ENCODE peak calls at places on chromosomes 6 and 20, in eight cellular contexts. One of them, this sample, is unnamed. For H4K20me1, the result is how much of the 10 kb centered on the place peaks cover.

GRCh38 chr6:160882741-160883340 is 108.7 kb upstream of the MAP3K4 start:
- DNase-seq in GM23338: no peak
- DNase-seq in GM23248: peak
- DNase-seq in PC-3: no peak
- DNase-seq in OCI-LY7: no peak
- DNase-seq in neural progenitor cell: no peak
- DNase-seq in hepatocyte: no peak
- DNase-seq in HCT116: no peak
- DNase-seq in this sample: no peak

GRCh38 chr20:57244221-57244585 is 22.2 kb downstream of the BMP7 start:
- DNase-seq in GM23338: no peak
- DNase-seq in GM23248: peak
- DNase-seq in PC-3: no peak
- DNase-seq in OCI-LY7: no peak
- DNase-seq in neural progenitor cell: no peak
- DNase-seq in hepatocyte: no peak
- DNase-seq in HCT116: no peak
- DNase-seq in this sample: no peak

GRCh38 chr6:6581014-6581413 is 7.5 kb upstream of the LY86 start:
- DNase-seq in GM23338: no peak
- DNase-seq in GM23248: no peak
- DNase-seq in PC-3: no peak
- DNase-seq in OCI-LY7: no peak
- DNase-seq in neural progenitor cell: no peak
- DNase-seq in hepatocyte: no peak
- DNase-seq in HCT116: no peak
- DNase-seq in this sample: no peak

GRCh38 chr6:134071876-134072275 is 19.5 kb upstream of the SLC2A12 start:
- DNase-seq in GM23338: no peak
- DNase-seq in GM23248: no peak
- DNase-seq in PC-3: no peak
- DNase-seq in OCI-LY7: no peak
- DNase-seq in neural progenitor cell: no peak
- DNase-seq in hepatocyte: no peak
- DNase-seq in HCT116: no peak
- DNase-seq in this sample: no peak

GRCh38 chr6:90288404-90288803 is 8.2 kb downstream of the BACH2 start:
- DNase-seq in GM23338: peak
- DNase-seq in GM23248: peak
- DNase-seq in PC-3: peak
- DNase-seq in OCI-LY7: no peak
- DNase-seq in neural progenitor cell: peak
- DNase-seq in hepatocyte: peak
- DNase-seq in HCT116: no peak
- DNase-seq in this sample: no peak

GRCh38 chr6:131792091-131792496 is 15.7 kb upstream of the ENPP1 start:
- DNase-seq in GM23338: peak
- DNase-seq in GM23248: peak
- DNase-seq in PC-3: peak
- DNase-seq in OCI-LY7: no peak
- DNase-seq in neural progenitor cell: peak
- DNase-seq in hepatocyte: no peak
- DNase-seq in HCT116: no peak
- DNase-seq in this sample: no peak

GRCh38 chr20:36575066-36575743 is 1.8 kb downstream of the TGIF2 start:
- DNase-seq in GM23338: peak
- DNase-seq in GM23248: peak
- DNase-seq in PC-3: peak
- DNase-seq in OCI-LY7: peak
- DNase-seq in neural progenitor cell: peak
- DNase-seq in hepatocyte: peak
- DNase-seq in HCT116: no peak
- DNase-seq in this sample: no peak

GRCh38 chr6:1321715-1322114 is 9.8 kb downstream of the FOXQ1 start:
- DNase-seq in GM23338: no peak
- DNase-seq in GM23248: peak
- DNase-seq in PC-3: no peak
- DNase-seq in OCI-LY7: no peak
- DNase-seq in neural progenitor cell: no peak
- DNase-seq in hepatocyte: no peak
- DNase-seq in HCT116: no peak
- DNase-seq in this sample: no peak

GRCh38 chr6:129590408-129591022 is 119.5 kb downstream of the ARHGAP18 start:
- DNase-seq in GM23338: no peak
- DNase-seq in GM23248: peak
- DNase-seq in PC-3: peak
- DNase-seq in OCI-LY7: no peak
- DNase-seq in neural progenitor cell: no peak
- DNase-seq in hepatocyte: no peak
- DNase-seq in HCT116: no peak
- DNase-seq in this sample: no peak

GRCh38 chr6:130417951-130418350 is 52.1 kb downstream of the TMEM200A start:
- DNase-seq in GM23338: no peak
- DNase-seq in GM23248: peak
- DNase-seq in PC-3: peak
- DNase-seq in OCI-LY7: no peak
- DNase-seq in neural progenitor cell: no peak
- DNase-seq in hepatocyte: no peak
- DNase-seq in HCT116: no peak
- DNase-seq in this sample: no peak

GRCh38 chr6:3612341-3613041 is 139.0 kb downstream of the PXDC1 start:
- DNase-seq in GM23338: no peak
- DNase-seq in GM23248: peak
- DNase-seq in PC-3: peak
- DNase-seq in OCI-LY7: no peak
- DNase-seq in neural progenitor cell: no peak
- DNase-seq in hepatocyte: peak
- DNase-seq in HCT116: peak
- DNase-seq in this sample: no peak

GRCh38 chr6:4055420-4056041 is 23.4 kb downstream of the FAM217A start:
- DNase-seq in GM23338: no peak
- DNase-seq in GM23248: peak
- DNase-seq in PC-3: peak
- DNase-seq in OCI-LY7: peak
- DNase-seq in neural progenitor cell: no peak
- DNase-seq in hepatocyte: peak
- DNase-seq in HCT116: peak
- DNase-seq in this sample: peak

GRCh38 chr6:35148167-35148741 is 7.1 kb upstream of the TCP11 start:
- DNase-seq in GM23338: peak
- DNase-seq in GM23248: peak
- DNase-seq in PC-3: peak
- DNase-seq in OCI-LY7: no peak
- DNase-seq in neural progenitor cell: peak
- DNase-seq in hepatocyte: no peak
- DNase-seq in HCT116: no peak
- DNase-seq in this sample: no peak

GRCh38 chr6:133837801-133838349 is 51.0 kb upstream of the TCF21 start:
- DNase-seq in GM23338: peak
- DNase-seq in GM23248: peak
- DNase-seq in PC-3: peak
- DNase-seq in OCI-LY7: peak
- DNase-seq in neural progenitor cell: peak
- DNase-seq in hepatocyte: peak
- DNase-seq in HCT116: peak
- DNase-seq in this sample: peak

GRCh38 chr20:4087923-4088322 is 72.6 kb upstream of the RNF24 start:
- DNase-seq in GM23338: no peak
- DNase-seq in GM23248: peak
- DNase-seq in PC-3: peak
- DNase-seq in OCI-LY7: no peak
- DNase-seq in neural progenitor cell: no peak
- DNase-seq in hepatocyte: no peak
- DNase-seq in HCT116: no peak
- DNase-seq in this sample: no peak

GRCh38 chr6:47846752-47847151 is 64.9 kb downstream of the OPN5 start:
- DNase-seq in GM23338: no peak
- DNase-seq in GM23248: no peak
- DNase-seq in PC-3: no peak
- DNase-seq in OCI-LY7: no peak
- DNase-seq in neural progenitor cell: no peak
- DNase-seq in hepatocyte: no peak
- DNase-seq in HCT116: no peak
- DNase-seq in this sample: no peak

GRCh38 chr6:31717499-31718222 is 2.5 kb downstream of the LY6G6D start:
- DNase-seq in GM23338: peak
- DNase-seq in GM23248: no peak
- DNase-seq in PC-3: peak
- DNase-seq in OCI-LY7: no peak
- DNase-seq in neural progenitor cell: peak
- DNase-seq in hepatocyte: peak
- DNase-seq in HCT116: no peak
- DNase-seq in this sample: no peak

GRCh38 chr20:32400476-32400875 is 42.3 kb downstream of the ASXL1 start:
- DNase-seq in GM23338: no peak
- DNase-seq in GM23248: no peak
- DNase-seq in PC-3: no peak
- DNase-seq in OCI-LY7: no peak
- DNase-seq in neural progenitor cell: no peak
- DNase-seq in hepatocyte: no peak
- DNase-seq in HCT116: no peak
- DNase-seq in this sample: no peak

GRCh38 chr20:32406701-32407100 is 48.6 kb downstream of the ASXL1 start:
- DNase-seq in GM23338: no peak
- DNase-seq in GM23248: no peak
- DNase-seq in PC-3: no peak
- DNase-seq in OCI-LY7: no peak
- DNase-seq in neural progenitor cell: no peak
- DNase-seq in hepatocyte: no peak
- DNase-seq in HCT116: no peak
- DNase-seq in this sample: no peak

DNA sequence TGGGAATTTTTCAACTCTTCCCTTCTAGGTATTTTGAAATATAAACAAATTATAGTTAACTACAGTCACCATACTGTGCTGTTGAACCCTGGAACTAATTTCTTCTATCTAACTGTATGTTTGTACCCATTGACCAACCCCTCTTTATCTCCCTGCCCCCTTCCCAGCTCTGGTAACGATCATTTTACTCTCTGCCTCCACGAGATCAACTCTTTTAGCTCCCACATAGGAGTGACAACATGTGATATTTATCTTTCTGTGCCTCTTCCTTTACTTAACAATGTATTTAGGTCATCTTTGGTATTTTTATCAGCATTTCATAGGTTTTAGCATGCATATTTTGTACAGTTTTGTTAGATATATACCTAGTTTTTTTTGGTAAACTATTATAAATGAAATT is 45.9 kb downstream of the ASXL1 start:
- DNase-seq in GM23338: no peak
- DNase-seq in GM23248: no peak
- DNase-seq in PC-3: no peak
- DNase-seq in OCI-LY7: no peak
- DNase-seq in neural progenitor cell: no peak
- DNase-seq in hepatocyte: no peak
- DNase-seq in HCT116: no peak
- DNase-seq in this sample: no peak
- H4K20me1 ChIP-seq in GM23338: under half
- H4K20me1 ChIP-seq in GM23248: under half
- H4K20me1 ChIP-seq in PC-3: under half
- H4K20me1 ChIP-seq in OCI-LY7: under half
- H4K20me1 ChIP-seq in neural progenitor cell: under half
- H4K20me1 ChIP-seq in hepatocyte: under half
- H4K20me1 ChIP-seq in HCT116: under half
- H4K20me1 ChIP-seq in this sample: under half

DNA sequence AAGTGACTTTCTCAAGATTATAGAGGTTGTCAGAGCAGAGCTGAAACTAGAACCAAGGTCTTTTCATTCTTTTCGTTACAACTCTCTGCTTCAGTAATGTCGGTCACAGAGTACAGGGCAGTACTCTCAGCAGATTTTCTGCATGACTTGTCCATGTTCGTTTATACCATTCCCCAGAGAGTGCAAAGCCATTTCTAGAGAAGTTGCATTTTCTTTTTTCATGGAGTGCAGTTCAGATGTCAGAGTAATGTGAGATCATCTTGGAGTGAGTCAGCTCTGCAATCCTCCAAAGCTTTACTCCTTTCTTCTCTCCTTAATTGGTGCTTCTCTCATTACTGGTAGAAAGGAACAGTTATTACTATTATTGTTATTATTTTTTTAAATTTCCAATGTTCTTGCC is 115.6 kb upstream of the B3GAT2 start:
- DNase-seq in GM23338: no peak
- DNase-seq in GM23248: peak
- DNase-seq in PC-3: no peak
- DNase-seq in OCI-LY7: no peak
- DNase-seq in neural progenitor cell: peak
- DNase-seq in hepatocyte: no peak
- DNase-seq in HCT116: no peak
- DNase-seq in this sample: no peak
- TF ChIP-seq EZH2phosphoT487 in GM23338: no peak
- TF ChIP-seq EZH2phosphoT487 in GM23248: no peak
- TF ChIP-seq EZH2phosphoT487 in PC-3: no peak
- TF ChIP-seq EZH2phosphoT487 in OCI-LY7: no peak
- TF ChIP-seq EZH2phosphoT487 in neural progenitor cell: no peak
- TF ChIP-seq EZH2phosphoT487 in hepatocyte: no peak
- TF ChIP-seq EZH2phosphoT487 in HCT116: no peak
- TF ChIP-seq EZH2phosphoT487 in this sample: no peak

GRCh38 chr20:15628954-15629353 is 944.3 kb downstream of the KIF16B start:
- DNase-seq in GM23338: no peak
- DNase-seq in GM23248: no peak
- DNase-seq in PC-3: no peak
- DNase-seq in OCI-LY7: no peak
- DNase-seq in neural progenitor cell: no peak
- DNase-seq in hepatocyte: no peak
- DNase-seq in HCT116: no peak
- DNase-seq in this sample: no peak
- H4K20me1 ChIP-seq in GM23338: under half
- H4K20me1 ChIP-seq in GM23248: under half
- H4K20me1 ChIP-seq in PC-3: under half
- H4K20me1 ChIP-seq in OCI-LY7: under half
- H4K20me1 ChIP-seq in neural progenitor cell: under half
- H4K20me1 ChIP-seq in hepatocyte: under half
- H4K20me1 ChIP-seq in HCT116: under half
- H4K20me1 ChIP-seq in this sample: under half

GRCh38 chr6:140320799-140321099 is 946.3 kb upstream of the CITED2 start:
- DNase-seq in GM23338: no peak
- DNase-seq in GM23248: no peak
- DNase-seq in PC-3: no peak
- DNase-seq in OCI-LY7: no peak
- DNase-seq in neural progenitor cell: no peak
- DNase-seq in hepatocyte: no peak
- DNase-seq in HCT116: no peak
- DNase-seq in this sample: no peak

GRCh38 chr6:140318408-140318807 is 944.0 kb upstream of the CITED2 start:
- DNase-seq in GM23338: no peak
- DNase-seq in GM23248: no peak
- DNase-seq in PC-3: no peak
- DNase-seq in OCI-LY7: no peak
- DNase-seq in neural progenitor cell: no peak
- DNase-seq in hepatocyte: no peak
- DNase-seq in HCT116: no peak
- DNase-seq in this sample: no peak

GRCh38 chr6:140320081-140320798 is 945.8 kb upstream of the CITED2 start:
- DNase-seq in GM23338: no peak
- DNase-seq in GM23248: no peak
- DNase-seq in PC-3: no peak
- DNase-seq in OCI-LY7: no peak
- DNase-seq in neural progenitor cell: no peak
- DNase-seq in hepatocyte: no peak
- DNase-seq in HCT116: no peak
- DNase-seq in this sample: no peak

GRCh38 chr6:140317957-140318356 is 943.5 kb upstream of the CITED2 start:
- DNase-seq in GM23338: no peak
- DNase-seq in GM23248: no peak
- DNase-seq in PC-3: no peak
- DNase-seq in OCI-LY7: no peak
- DNase-seq in neural progenitor cell: no peak
- DNase-seq in hepatocyte: no peak
- DNase-seq in HCT116: no peak
- DNase-seq in this sample: no peak

GRCh38 chr6:140319209-140319608 is 944.8 kb upstream of the CITED2 start:
- DNase-seq in GM23338: no peak
- DNase-seq in GM23248: peak
- DNase-seq in PC-3: peak
- DNase-seq in OCI-LY7: no peak
- DNase-seq in neural progenitor cell: no peak
- DNase-seq in hepatocyte: peak
- DNase-seq in HCT116: no peak
- DNase-seq in this sample: peak
- TF ChIP-seq EZH2phosphoT487 in GM23338: no peak
- TF ChIP-seq EZH2phosphoT487 in GM23248: no peak
- TF ChIP-seq EZH2phosphoT487 in PC-3: no peak
- TF ChIP-seq EZH2phosphoT487 in OCI-LY7: no peak
- TF ChIP-seq EZH2phosphoT487 in neural progenitor cell: no peak
- TF ChIP-seq EZH2phosphoT487 in hepatocyte: no peak
- TF ChIP-seq EZH2phosphoT487 in HCT116: no peak
- TF ChIP-seq EZH2phosphoT487 in this sample: no peak

This sample was measured in MM.1S.